ENCODE peak calls at places on chromosomes 1 and 21, in ten cellular contexts. H is aorta; D is lung; Z is Peyer's patch; T is SJSA1; U is colonic mucosa; V is tibial artery; I is CD8-positive, alpha-beta memory T cell; Q is IMR-90; N is testis. O is an unnamed sample. For H3K27me3, the result is how much of the 10 kb centered on the place peaks cover.

GRCh38 chr1:239682945-239683344 is 296.6 kb downstream of the CHRM3 start:
- DNase-seq in H (no peak), D (no peak), Z (no peak), T (no peak), U (no peak), V (no peak), I (no peak), Q (no peak), N (no peak), O (no peak)

GRCh38 chr1:2266301-2266967 is 38.3 kb downstream of the SKI start:
- DNase-seq in H (no peak), D (no peak), Z (no peak), T (no peak), U (no peak), V (no peak), I (no peak), Q (no peak), N (no peak), O (no peak)

GRCh38 chr1:54436826-54437225 is 30.6 kb upstream of the SSBP3 start:
- DNase-seq in H (no peak), D (no peak), Z (peak), T (no peak), U (no peak), V (no peak), I (no peak), Q (no peak), N (no peak), O (no peak)

GRCh38 chr1:207219979-207220889 is 101.2 kb upstream of the CD55 start:
- DNase-seq in H (no peak), D (no peak), Z (no peak), T (no peak), U (no peak), V (no peak), I (no peak), Q (no peak), N (no peak), O (no peak)

GRCh38 chr21:30391615-30392014 is 4.2 kb upstream of the KRTAP13-1 start:
- DNase-seq in H (no peak), D (no peak), Z (no peak), T (no peak), U (no peak), V (no peak), I (no peak), Q (no peak), N (no peak), O (no peak)

GRCh38 chr1:9349331-9349851 is 56.7 kb downstream of the SPSB1 start:
- DNase-seq in H (no peak), D (no peak), Z (no peak), T (no peak), U (no peak), V (no peak), I (no peak), Q (peak), N (no peak), O (no peak)

GRCh38 chr1:32791881-32792280 is 25.3 kb downstream of the YARS1 start:
- DNase-seq in H (no peak), D (no peak), Z (no peak), T (no peak), U (no peak), V (no peak), I (no peak), Q (peak), N (no peak), O (no peak)

GRCh38 chr21:37128069-37128468 is 55.0 kb downstream of the TTC3 start:
- DNase-seq in H (no peak), D (no peak), Z (no peak), T (no peak), U (no peak), V (no peak), I (no peak), Q (no peak), N (no peak), O (no peak)

GRCh38 chr1:58941471-58942289 is 157.8 kb upstream of the JUN start:
- DNase-seq in H (no peak), D (no peak), Z (peak), T (peak), U (no peak), V (no peak), I (peak), Q (no peak), N (no peak), O (no peak)

GRCh38 chr1:223645903-223646302 is 19.6 kb downstream of the CAPN8 start:
- DNase-seq in H (no peak), D (no peak), Z (no peak), T (no peak), U (peak), V (no peak), I (no peak), Q (no peak), N (no peak), O (no peak)

GRCh38 chr1:223639333-223639749 is 26.2 kb downstream of the CAPN8 start:
- DNase-seq in H (no peak), D (no peak), Z (no peak), T (no peak), U (peak), V (no peak), I (no peak), Q (no peak), N (no peak), O (no peak)

GRCh38 chr1:223647249-223647648 is 18.3 kb downstream of the CAPN8 start:
- DNase-seq in H (no peak), D (no peak), Z (no peak), T (no peak), U (no peak), V (no peak), I (no peak), Q (no peak), N (no peak), O (no peak)

GRCh38 chr1:223641523-223642039 is 23.9 kb downstream of the CAPN8 start:
- DNase-seq in H (no peak), D (peak), Z (peak), T (no peak), U (peak), V (peak), I (no peak), Q (no peak), N (no peak), O (no peak)

GRCh38 chr1:223642155-223642689 is 23.3 kb downstream of the CAPN8 start:
- DNase-seq in H (no peak), D (no peak), Z (no peak), T (no peak), U (peak), V (peak), I (no peak), Q (no peak), N (no peak), O (no peak)
- H3K27me3 ChIP-seq in H (under half), D (under half), Z (under half), T (under half), U (under half), V (under half), I (under half), Q (under half), N (under half), O (under half)

GRCh38 chr1:151131832-151132675 is 14.4 kb downstream of the SEMA6C start:
- DNase-seq in H (peak), D (no peak), Z (no peak), T (no peak), U (peak), V (peak), I (no peak), Q (no peak), N (peak), O (no peak)
- H3K27me3 ChIP-seq in H (under half), D (under half), Z (under half), T (under half), U (under half), V (under half), I (under half), Q (under half), N (under half), O (under half)

GRCh38 chr1:6252374-6252710 is 8.4 kb downstream of the HES3 start:
- DNase-seq in H (no peak), D (no peak), Z (no peak), T (no peak), U (no peak), V (no peak), I (no peak), Q (no peak), N (no peak), O (no peak)
- H3K27me3 ChIP-seq in H (under half), D (under half), Z (under half), T (under half), U (under half), V (half or more), I (under half), Q (under half), N (under half), O (under half)

DNA sequence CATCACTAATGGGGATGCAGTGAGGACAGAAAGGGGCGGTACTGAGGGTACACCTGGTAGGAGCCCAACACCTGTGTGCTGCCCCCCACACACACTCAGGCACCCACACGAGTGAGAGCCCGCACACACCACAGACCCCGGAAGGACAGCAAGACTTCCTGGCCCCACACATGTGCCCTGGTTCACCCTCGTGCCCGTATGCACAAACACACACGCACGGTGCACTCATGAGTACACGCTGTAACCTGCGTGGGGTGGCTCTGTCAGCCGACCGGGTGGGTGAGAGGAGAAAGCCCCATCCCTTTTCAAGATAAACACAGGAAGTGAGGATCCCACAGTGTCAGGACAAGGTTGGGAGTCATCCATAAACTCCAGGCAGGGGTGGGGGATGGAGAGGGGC is 120.0 kb upstream of the ZBTB40 start:
- DNase-seq in H (no peak), D (no peak), Z (no peak), T (no peak), U (no peak), V (no peak), I (no peak), Q (no peak), N (no peak), O (no peak)
- H3K27me3 ChIP-seq in H (under half), D (under half), Z (under half), T (under half), U (under half), V (half or more), I (under half), Q (half or more), N (under half), O (under half)

GRCh38 chr1:155325596-155325893 is 4.9 kb downstream of the RUSC1 start:
- DNase-seq in H (no peak), D (no peak), Z (no peak), T (no peak), U (no peak), V (no peak), I (no peak), Q (no peak), N (no peak), O (no peak)

GRCh38 chr1:155326020-155326526 is 5.4 kb downstream of the RUSC1 start:
- DNase-seq in H (peak), D (no peak), Z (peak), T (no peak), U (no peak), V (peak), I (no peak), Q (no peak), N (no peak), O (no peak)

GRCh38 chr1:155327981-155328380 is 7.3 kb downstream of the RUSC1 start:
- DNase-seq in H (peak), D (no peak), Z (no peak), T (no peak), U (no peak), V (peak), I (no peak), Q (no peak), N (no peak), O (no peak)

GRCh38 chr1:155326659-155327058 is 6.0 kb downstream of the RUSC1 start:
- DNase-seq in H (peak), D (no peak), Z (peak), T (no peak), U (no peak), V (peak), I (no peak), Q (no peak), N (no peak), O (no peak)

GRCh38 chr1:155329980-155330598 is 9.4 kb downstream of the RUSC1 start:
- DNase-seq in H (no peak), D (peak), Z (no peak), T (no peak), U (no peak), V (peak), I (no peak), Q (no peak), N (no peak), O (no peak)
- H3K27me3 ChIP-seq in H (under half), D (under half), Z (under half), T (under half), U (under half), V (under half), I (under half), Q (under half), N (under half), O (under half)

GRCh38 chr1:41365320-41365633 is 4.0 kb downstream of the FOXO6 start:
- DNase-seq in H (no peak), D (no peak), Z (no peak), T (no peak), U (no peak), V (no peak), I (no peak), Q (no peak), N (no peak), O (no peak)
- H3K27me3 ChIP-seq in H (under half), D (under half), Z (under half), T (under half), U (under half), V (under half), I (under half), Q (half or more), N (under half), O (half or more)

GRCh38 chr1:111965781-111966453 is 23.6 kb downstream of the KCND3 start:
- DNase-seq in H (no peak), D (no peak), Z (no peak), T (no peak), U (no peak), V (no peak), I (no peak), Q (no peak), N (no peak), O (no peak)

GRCh38 chr1:111971396-111971795 is 18.1 kb downstream of the KCND3 start:
- DNase-seq in H (no peak), D (no peak), Z (no peak), T (no peak), U (no peak), V (no peak), I (no peak), Q (no peak), N (no peak), O (no peak)

GRCh38 chr1:111967067-111967690 is 22.3 kb downstream of the KCND3 start:
- DNase-seq in H (no peak), D (peak), Z (no peak), T (no peak), U (no peak), V (no peak), I (no peak), Q (no peak), N (peak), O (no peak)

GRCh38 chr1:111967886-111968285 is 21.6 kb downstream of the KCND3 start:
- DNase-seq in H (no peak), D (no peak), Z (no peak), T (no peak), U (no peak), V (no peak), I (no peak), Q (no peak), N (peak), O (no peak)

GRCh38 chr1:111968511-111968910 is 21.0 kb downstream of the KCND3 start:
- DNase-seq in H (no peak), D (no peak), Z (no peak), T (no peak), U (no peak), V (no peak), I (no peak), Q (no peak), N (no peak), O (no peak)
- H3K27me3 ChIP-seq in H (under half), D (under half), Z (under half), T (under half), U (under half), V (under half), I (under half), Q (under half), N (under half), O (under half)

O was measured in AG04450.